ENCODE peak calls at places on chromosomes 11 and 22, in nine cellular contexts. X is cardiac muscle cell; H is spleen; N is fibroblast of mammary gland; C is PC-9; Z is AG10803; I is CD8-positive, alpha-beta T cell; W is AG04449; T is A549. J is an unnamed sample.

GRCh38 chr11:90219438-90219837 is 3.4 kb downstream of the CHORDC1 start:
- DNase-seq in Z (no peak), T (no peak), H (no peak), C (no peak), N (no peak), X (no peak), W (no peak), I (no peak), J (no peak)

GRCh38 chr22:37639070-37639760 is at the start of gene SH3BP1:
- DNase-seq in W (no peak), C (peak; percentile 79), T (no peak), X (peak; percentile 53), I (peak; percentile 62), N (no peak), Z (peak; percentile 15), H (peak; percentile 94), J (no peak)

GRCh38 chr11:3202759-3203158 is 15.9 kb downstream of the MRGPRG start:
- DNase-seq in C (no peak), H (peak; percentile 74), I (peak; percentile 16), X (no peak), N (no peak), W (no peak), Z (peak; percentile 13), T (no peak), J (no peak)

GRCh38 chr11:84857746-84858145 is 769.4 kb downstream of the DLG2 start:
- DNase-seq in H (no peak), Z (no peak), T (no peak), C (no peak), I (no peak), N (peak; percentile 39), W (no peak), X (no peak), J (no peak)

GRCh38 chr11:126793596-126793995 is 207.0 kb downstream of the KIRREL3 start:
- DNase-seq in N (no peak), W (no peak), H (no peak), C (no peak), X (peak; percentile 33), T (no peak), I (no peak), Z (no peak), J (no peak)

GRCh38 chr11:78374917-78375316 is 42.7 kb downstream of the GAB2 start:
- DNase-seq in C (no peak), N (no peak), W (no peak), T (no peak), X (no peak), I (no peak), H (no peak), Z (no peak), J (no peak)

GRCh38 chr11:118609380-118610219 is 2.2 kb downstream of the PHLDB1 start:
- DNase-seq in H (peak; percentile 78), Z (peak; percentile 40), N (no peak), X (peak; percentile 55), W (no peak), T (no peak), I (peak; percentile 29), C (no peak), J (peak; percentile 22)

GRCh38 chr11:75344186-75344585 is 7.3 kb downstream of the ARRB1 start:
- DNase-seq in I (no peak), X (no peak), C (no peak), H (no peak), W (no peak), Z (no peak), N (no peak), T (no peak), J (no peak)

GRCh38 chr11:68117896-68118470 is 3.2 kb downstream of the CHKA start:
- DNase-seq in X (no peak), I (no peak), T (no peak), Z (no peak), W (no peak), N (no peak), C (no peak), H (no peak), J (no peak)

GRCh38 chr22:35386670-35387288 is 5.9 kb downstream of the HMOX1 start:
- DNase-seq in H (no peak), X (no peak), Z (no peak), I (no peak), N (no peak), W (no peak), C (no peak), T (no peak), J (no peak)

GRCh38 chr11:9017773-9018172 is 14.0 kb upstream of the NRIP3 start:
- DNase-seq in T (no peak), W (no peak), H (no peak), X (peak; percentile 22), I (no peak), C (no peak), Z (peak; percentile 83), N (peak; percentile 71), J (no peak)

GRCh38 chr22:40552070-40552469 is 84.4 kb downstream of the MRTFA start:
- DNase-seq in Z (no peak), X (peak; percentile 39), W (no peak), C (no peak), H (no peak), I (no peak), T (no peak), N (no peak), J (no peak)

GRCh38 chr11:10856689-10857603 is 907 bp downstream of the ZBED5 start:
- DNase-seq in X (peak; percentile 43), N (no peak), C (peak; percentile 19), I (no peak), Z (peak; percentile 30), H (no peak), W (no peak), T (peak; percentile 39), J (peak; percentile 25)

GRCh38 chr22:44890416-44891292 is 119.2 kb downstream of the PHF21B start:
- DNase-seq in X (no peak), Z (no peak), N (no peak), W (no peak), C (no peak), I (no peak), H (peak; percentile 63), T (no peak), J (no peak)

GRCh38 chr11:102799656-102800339 is 1.8 kb upstream of the MMP1 start:
- DNase-seq in Z (peak; percentile 80), H (no peak), C (no peak), I (no peak), W (no peak), T (no peak), X (peak; percentile 13), N (peak; percentile 70), J (no peak)

GRCh38 chr11:131511794-131512193 is 141.4 kb downstream of the NTM start:
- DNase-seq in W (no peak), I (no peak), C (peak; percentile 59), X (peak; percentile 25), Z (peak; percentile 2), N (peak; percentile 10), T (peak; percentile 9), H (no peak), J (no peak)

GRCh38 chr22:28563636-28564035 is 116.0 kb downstream of the TTC28 start:
- DNase-seq in W (no peak), H (no peak), X (no peak), C (no peak), I (no peak), N (no peak), T (no peak), Z (no peak), J (no peak)

GRCh38 chr22:22789922-22790845 is 97.4 kb upstream of the IGLL5 start:
- DNase-seq in T (no peak), X (no peak), N (no peak), C (no peak), H (no peak), I (no peak), W (no peak), Z (no peak), J (no peak)

GRCh38 chr22:38704568-38705234 is 1.0 kb upstream of the GTPBP1 start:
- DNase-seq in H (no peak), X (no peak), I (no peak), T (no peak), C (no peak), W (no peak), Z (no peak), N (no peak), J (no peak)

GRCh38 chr22:49701380-49702067 is 126.1 kb downstream of the BRD1 start:
- DNase-seq in W (no peak), C (no peak), Z (no peak), N (no peak), H (no peak), X (no peak), I (no peak), T (no peak), J (no peak)
- TF ChIP-seq CTCF in W (no peak), C (peak; percentile 84), Z (peak; percentile 32), N (peak; percentile 34), H (peak; percentile 26), X (peak; percentile 14), I (peak; percentile 58), T (peak; percentile 34), J (no peak)

DNA sequence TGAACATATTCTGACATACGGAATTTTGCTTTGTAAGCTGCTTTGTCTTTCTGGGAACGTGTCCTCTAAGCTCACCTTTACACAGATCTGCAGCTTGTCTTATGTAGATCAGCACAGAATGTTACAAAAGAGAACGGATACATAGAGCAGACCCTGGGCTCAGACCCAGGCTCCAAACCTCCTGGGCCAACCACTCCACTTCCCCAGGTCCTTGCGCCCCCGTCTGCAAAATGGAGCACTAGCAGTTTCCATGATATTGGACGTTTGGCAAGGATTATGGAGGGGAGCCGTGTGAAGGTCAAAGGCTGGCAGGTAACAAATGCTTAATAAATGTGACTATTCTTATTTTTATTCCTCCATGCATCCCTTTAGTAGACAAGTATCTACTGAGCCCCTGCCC is 358.4 kb downstream of the CTTN start:
- DNase-seq in X (no peak), W (no peak), N (no peak), T (no peak), Z (no peak), H (peak; percentile 16), C (no peak), I (no peak), J (no peak)
- H3K4me3 ChIP-seq in X (no peak overlapping the region), W (no peak overlapping the region), N (no peak overlapping the region), T (no peak overlapping the region), Z (no peak overlapping the region), H (no peak overlapping the region), C (no peak overlapping the region), I (no peak overlapping the region), J (no peak overlapping the region)

DNA sequence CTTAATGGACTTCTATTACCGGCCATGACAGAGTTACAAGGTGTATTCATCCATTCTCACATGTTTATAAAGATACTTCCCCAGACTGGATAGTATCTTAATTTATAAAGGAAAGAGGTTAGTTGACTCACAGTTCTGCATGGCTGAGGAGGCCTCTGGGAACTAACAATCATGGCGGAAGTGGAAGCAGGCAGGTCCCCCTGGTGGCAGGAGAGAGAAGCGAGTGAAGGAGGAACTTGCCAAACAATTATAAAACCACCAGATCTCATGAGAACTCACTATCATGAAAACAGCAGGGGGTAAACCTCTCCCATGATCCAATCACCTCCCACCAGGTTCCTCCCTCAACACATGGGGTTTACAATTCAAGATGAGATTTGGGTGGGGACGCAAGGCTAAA is 170.0 kb upstream of the PDGFD start:
- DNase-seq in N (peak; percentile 19), C (no peak), H (no peak), X (no peak), Z (no peak), T (peak; percentile 34), I (no peak), W (no peak), J (no peak)
- TF ChIP-seq CTCF in N (peak; percentile 39), C (peak; percentile 43), H (no peak), X (peak; percentile 15), Z (peak; percentile 13), T (no peak), I (no peak), W (peak; percentile 32), J (peak; percentile 23)

DNA sequence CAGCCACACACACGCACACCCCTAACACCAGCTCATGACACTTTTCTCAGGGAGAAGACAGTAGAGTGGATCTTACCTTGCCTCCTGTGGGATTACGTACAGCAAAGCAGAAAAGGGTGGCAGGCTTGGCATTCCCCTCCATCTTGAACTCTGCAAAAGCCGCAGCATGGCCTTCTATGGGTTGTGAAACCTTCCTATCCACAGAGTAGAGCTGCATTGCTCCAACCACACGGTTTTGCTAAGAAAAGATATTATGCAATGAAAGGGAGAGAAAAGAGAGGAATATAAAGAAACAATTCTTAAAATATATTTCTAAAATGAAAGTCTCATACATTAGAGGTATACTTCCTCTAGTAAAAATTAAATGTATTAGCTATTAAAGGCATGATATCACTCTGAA is 48.8 kb downstream of the CLTCL1 start:
- DNase-seq in I (no peak), N (no peak), X (no peak), C (no peak), W (no peak), T (no peak), H (no peak), Z (no peak), J (no peak)
- H3K4me3 ChIP-seq in I (no peak overlapping the region), N (no peak overlapping the region), X (no peak overlapping the region), C (no peak overlapping the region), W (no peak overlapping the region), T (no peak overlapping the region), H (no peak overlapping the region), Z (no peak overlapping the region), J (no peak overlapping the region)